ENCODE peak calls at places on chromosome 15, in nine cellular contexts. C is colonic mucosa, V is cardiac muscle cell, R is RWPE1, P is heart right ventricle, M is aorta, L is ovary, H is transverse colon, Z is stomach. A is an unnamed sample.
A peak's percentile ranks its signal among the peaks of the same experiment; 100 is the strongest.

GRCh38 chr15:68310178-68310810 is 32.7 kb downstream of the FEM1B start:
- DNase-seq in V (no peak), R (no peak), L (no peak), P (peak; percentile 36), M (peak; percentile 55), C (peak; percentile 15), H (no peak), Z (peak; percentile 55), A (no peak)

GRCh38 chr15:34984884-34985630 is 3.0 kb downstream of the ZNF770 start:
- DNase-seq in H (no peak), P (no peak), L (no peak), M (no peak), C (no peak), Z (no peak), R (no peak), V (peak; percentile 40), A (no peak)

GRCh38 chr15:81760686-81761085 is 285.1 kb downstream of the MEX3B start:
- DNase-seq in M (no peak), C (no peak), R (no peak), V (no peak), L (no peak), P (no peak), H (no peak), Z (no peak), A (no peak)

GRCh38 chr15:27039163-27039562 is 68.2 kb downstream of the GABRG3 start:
- DNase-seq in M (no peak), C (no peak), V (no peak), L (no peak), R (no peak), P (no peak), H (no peak), Z (no peak), A (no peak)

GRCh38 chr15:29670266-29670665 is 152.0 kb downstream of the TJP1 start:
- DNase-seq in V (no peak), H (no peak), P (no peak), M (no peak), L (no peak), R (no peak), Z (no peak), C (no peak), A (no peak)

GRCh38 chr15:47607750-47608149 is 109.6 kb upstream of the SEMA6D start:
- DNase-seq in L (peak; percentile 51), P (no peak), Z (no peak), R (no peak), C (peak; percentile 30), V (peak; percentile 28), M (no peak), H (no peak), A (no peak)

GRCh38 chr15:28996289-28996688 is 110.5 kb downstream of the APBA2 start:
- DNase-seq in Z (no peak), P (no peak), C (no peak), M (no peak), V (no peak), L (no peak), H (no peak), R (no peak), A (no peak)

GRCh38 chr15:36905908-36906307 is 194.4 kb downstream of the MEIS2 start:
- DNase-seq in L (no peak), V (no peak), R (no peak), M (no peak), H (no peak), P (no peak), C (no peak), Z (no peak), A (peak; percentile 45)

GRCh38 chr15:34754171-34754580 is 622 bp downstream of the GJD2 start:
- DNase-seq in P (no peak), H (no peak), M (no peak), C (no peak), R (no peak), L (no peak), Z (no peak), V (no peak), A (no peak)

GRCh38 chr15:32774022-32774421 is 56.2 kb downstream of the GREM1 start:
- DNase-seq in C (no peak), R (peak; percentile 10), P (no peak), V (no peak), Z (no peak), H (no peak), L (no peak), M (no peak), A (peak; percentile 96)

GRCh38 chr15:29124581-29125381 is 144.8 kb downstream of the NSMCE3 start:
- DNase-seq in C (no peak), L (no peak), Z (no peak), V (no peak), H (no peak), P (no peak), M (peak; percentile 59), R (peak; percentile 25), A (peak; percentile 31)

GRCh38 chr15:77179541-77179998 is 108.7 kb upstream of the TSPAN3 start:
- DNase-seq in L (no peak), V (peak; percentile 63), H (no peak), C (no peak), R (no peak), P (no peak), M (no peak), Z (no peak), A (no peak)

GRCh38 chr15:99955181-99955525 is 221.9 kb upstream of the LYSMD4 start:
- DNase-seq in H (no peak), Z (no peak), L (no peak), M (no peak), V (no peak), R (no peak), C (no peak), P (no peak), A (no peak)

GRCh38 chr15:59723686-59724336 is 34.7 kb upstream of the BNIP2 start:
- DNase-seq in L (no peak), P (no peak), R (no peak), Z (no peak), H (no peak), M (no peak), C (no peak), V (no peak), A (no peak)

GRCh38 chr15:99105516-99106341 is 849 bp downstream of the SYNM start:
- DNase-seq in H (peak; percentile 37), M (peak; percentile 87), L (peak; percentile 46), Z (peak; percentile 33), R (peak; percentile 57), V (peak; percentile 72), C (peak; percentile 39), P (peak; percentile 69), A (peak; percentile 26)

GRCh38 chr15:62631325-62631724 is 411.2 kb upstream of the TPM1 start:
- DNase-seq in H (no peak), R (no peak), P (no peak), L (no peak), V (no peak), C (no peak), Z (no peak), M (no peak), A (no peak)

DNA sequence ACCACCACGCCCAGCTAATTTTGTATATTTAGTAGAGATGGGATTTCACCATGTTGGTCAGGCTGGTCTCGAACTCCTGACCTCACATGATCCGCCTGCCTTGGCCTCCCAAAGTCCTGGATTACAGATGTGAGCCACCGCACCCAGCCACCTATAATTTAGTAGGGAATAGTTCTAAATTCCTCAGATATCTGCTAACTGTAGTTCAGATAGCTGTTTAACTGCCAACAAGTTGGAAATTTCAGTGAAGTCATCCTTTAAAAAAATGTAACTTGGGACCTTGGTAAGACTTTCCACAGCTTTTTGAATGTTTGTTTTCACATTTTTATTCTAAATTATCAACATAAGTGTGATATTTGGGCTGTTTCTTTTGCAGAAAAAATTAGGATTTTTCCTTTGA is 34.1 kb downstream of the USP8 start:
- DNase-seq in M (no peak), H (no peak), R (no peak), P (no peak), V (no peak), C (no peak), Z (no peak), L (no peak), A (no peak)
- H3K27ac ChIP-seq in M (no peak overlapping the region), H (no peak overlapping the region), R (no peak overlapping the region), P (no peak overlapping the region), V (no peak overlapping the region), C (no peak overlapping the region), Z (no peak overlapping the region), L (no peak overlapping the region), A (no peak overlapping the region)

GRCh38 chr15:90228960-90229359 is 4.8 kb downstream of the CIB1 start:
- DNase-seq in H (no peak), V (no peak), Z (no peak), C (no peak), M (no peak), R (no peak), L (no peak), P (no peak), A (no peak)

GRCh38 chr15:90230071-90230494 is 3.7 kb downstream of the CIB1 start:
- DNase-seq in L (no peak), H (peak; percentile 67), R (no peak), M (no peak), P (peak; percentile 69), V (no peak), Z (peak; percentile 83), C (no peak), A (no peak)

GRCh38 chr15:90231028-90232017 is 2.4 kb downstream of the CIB1 start:
- DNase-seq in L (no peak), Z (peak; percentile 70), R (no peak), P (no peak), C (no peak), V (no peak), H (peak; percentile 54), M (no peak), A (no peak)

GRCh38 chr15:90232196-90232595 is 1.5 kb downstream of the CIB1 start:
- DNase-seq in V (no peak), P (no peak), Z (no peak), C (no peak), H (no peak), M (no peak), L (no peak), R (no peak), A (no peak)

DNA sequence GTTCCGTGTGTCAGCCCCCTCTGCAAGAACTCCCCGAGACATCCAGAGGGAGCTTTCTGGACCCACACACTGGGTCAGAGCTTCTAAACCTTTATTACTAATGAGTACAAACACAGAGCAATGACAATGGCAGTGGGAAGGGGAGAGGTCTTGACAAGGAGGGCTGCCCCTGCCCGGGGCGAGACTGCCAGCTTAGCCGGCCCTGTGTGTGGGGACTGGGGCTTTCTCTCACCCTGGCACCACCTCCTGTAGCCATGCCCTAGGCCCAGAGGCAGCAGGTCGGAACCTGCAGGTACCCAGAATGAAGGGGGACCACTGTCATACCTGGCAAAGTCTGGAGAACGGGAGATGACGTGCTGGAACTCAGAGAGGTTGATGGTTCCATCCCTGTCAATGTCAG is 3.1 kb downstream of the CIB1 start:
- DNase-seq in M (no peak), H (no peak), V (no peak), Z (no peak), R (no peak), L (no peak), C (no peak), P (no peak), A (no peak)
- H3K27ac ChIP-seq in M (no peak overlapping the region), H (peak overlapping the region; percentile 95), V (no peak overlapping the region), Z (peak overlapping the region; percentile 93), R (peak overlapping the region; percentile 94), L (no peak overlapping the region), C (peak overlapping the region; percentile 99), P (peak overlapping the region; percentile 77), A (no peak overlapping the region)

GRCh38 chr15:39392469-39393047 is 188.3 kb upstream of the THBS1 start:
- DNase-seq in M (no peak), Z (no peak), H (no peak), C (no peak), R (no peak), L (no peak), P (no peak), V (no peak), A (no peak)
- H3K27ac ChIP-seq in M (no peak overlapping the region), Z (no peak overlapping the region), H (no peak overlapping the region), C (no peak overlapping the region), R (no peak overlapping the region), L (no peak overlapping the region), P (no peak overlapping the region), V (no peak overlapping the region), A (no peak overlapping the region)

GRCh38 chr15:98034731-98035130 is 74.2 kb downstream of the ARRDC4 start:
- DNase-seq in Z (no peak), P (no peak), L (no peak), H (no peak), C (no peak), R (no peak), M (no peak), V (no peak), A (no peak)
- H3K27ac ChIP-seq in Z (no peak overlapping the region), P (no peak overlapping the region), L (no peak overlapping the region), H (no peak overlapping the region), C (no peak overlapping the region), R (peak overlapping the region; percentile 74), M (no peak overlapping the region), V (no peak overlapping the region), A (no peak overlapping the region)

A was measured in brain microvascular endothelial cell.